ENCODE peak calls at places on chromosomes 4 and X, in four cellular contexts. Y is GM12891, E is K562, D is GM12878. X is an unnamed sample.

GRCh38 chrX:56728321-56728720 is 722 bp upstream of the NBDY start:
- DNase-seq in E (no peak), D (no peak), Y (no peak), X (no peak)

GRCh38 chr4:100981447-100982204 is 365.7 kb downstream of the PPP3CA start:
- DNase-seq in D (no peak), E (no peak), Y (no peak), X (peak)

GRCh38 chrX:135740683-135741149 is 27.3 kb downstream of the CT45A3 start:
- DNase-seq in Y (no peak), E (peak), D (no peak), X (peak)

GRCh38 chr4:56102581-56102980 is 153.8 kb downstream of the CEP135 start:
- DNase-seq in E (no peak), D (no peak), Y (no peak), X (no peak)

GRCh38 chr4:122783301-122784215 is 43.1 kb upstream of the FGF2 start:
- DNase-seq in Y (no peak), D (no peak), E (no peak), X (no peak)

GRCh38 chr4:5409237-5409636 is 299.1 kb downstream of the EVC2 start:
- DNase-seq in Y (no peak), E (no peak), D (no peak), X (no peak)

GRCh38 chrX:38116706-38117105 is 104.0 kb downstream of the SRPX start:
- DNase-seq in Y (no peak), D (no peak), E (no peak), X (no peak)

GRCh38 chrX:151000901-151001301 is 17.8 kb downstream of the HMGB3 start:
- DNase-seq in D (no peak), Y (no peak), E (no peak), X (no peak)

GRCh38 chrX:77788050-77788449 is 2.0 kb upstream of the ATRX start:
- DNase-seq in E (peak), D (no peak), Y (no peak), X (no peak)

DNA sequence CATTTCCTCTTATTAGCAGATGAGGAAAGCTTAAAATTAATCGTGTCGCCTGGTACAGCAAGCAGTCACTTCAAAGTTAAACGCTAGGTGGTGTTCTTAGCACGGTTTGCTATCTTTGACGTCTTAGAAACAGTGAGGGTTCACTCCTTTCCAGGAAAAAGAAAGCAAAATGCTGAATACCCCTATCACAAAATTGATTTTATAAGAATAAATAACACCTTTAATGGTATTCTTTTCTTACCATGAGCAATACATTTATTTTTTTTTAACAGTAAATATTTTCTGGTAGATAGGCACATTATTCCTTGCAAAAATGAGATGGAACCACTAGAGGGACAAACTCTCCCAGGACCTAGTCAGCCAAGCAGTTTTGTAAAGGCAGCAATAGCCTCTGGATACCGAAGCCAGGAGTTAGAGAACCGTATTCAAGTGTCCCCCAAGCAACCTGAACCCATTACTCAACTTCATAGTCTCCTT is 153.9 kb downstream of the KDR start:
- DNase-seq in E (peak), D (no peak), Y (no peak), X (peak)
- TF ChIP-seq SPI1 in E (no peak), D (no peak), Y (peak), X (peak)

DNA sequence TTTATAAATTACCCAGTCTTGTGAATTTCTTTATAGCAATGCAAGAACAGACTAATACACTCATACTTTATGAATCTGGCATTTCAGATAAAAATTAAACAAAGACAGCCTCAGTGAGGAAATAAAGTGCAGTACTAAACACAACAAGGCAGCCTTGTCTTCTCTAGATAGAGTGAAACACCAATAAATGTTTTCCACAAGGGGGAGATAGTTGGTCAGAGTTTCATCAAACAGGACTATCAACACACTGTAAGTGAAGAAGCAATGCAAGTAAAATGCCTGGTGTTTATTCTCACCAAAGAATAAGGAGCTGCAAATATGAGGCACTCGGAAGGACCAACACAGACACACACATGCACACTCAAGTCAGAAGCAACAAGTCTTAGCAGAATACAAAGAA is 62.8 kb downstream of the FAM9B start:
- DNase-seq in E (peak), D (no peak), Y (no peak), X (no peak)
- TF ChIP-seq SPI1 in E (no peak), D (no peak), Y (no peak), X (no peak)

GRCh38 chr4:140851032-140851636 is 94.9 kb upstream of the TBC1D9 start:
- DNase-seq in Y (peak), D (peak), E (peak), X (peak)
- TF ChIP-seq SPI1 in Y (no peak), D (no peak), E (no peak), X (no peak)

GRCh38 chr4:107034091-107034698 is 1.9 kb downstream of the DKK2 start:
- DNase-seq in D (no peak), E (no peak), Y (no peak), X (no peak)
- TF ChIP-seq SPI1 in D (no peak), E (no peak), Y (no peak), X (no peak)

GRCh38 chr4:8592366-8593267 is at the start of gene CPZ:
- DNase-seq in D (no peak), Y (no peak), E (peak), X (no peak)
- TF ChIP-seq SPI1 in D (no peak), Y (no peak), E (no peak), X (no peak)

GRCh38 chr4:165383757-165384156 is 4.9 kb downstream of the CPE start:
- DNase-seq in E (no peak), D (no peak), Y (no peak), X (no peak)
- TF ChIP-seq SPI1 in E (no peak), D (no peak), Y (no peak), X (no peak)

DNA sequence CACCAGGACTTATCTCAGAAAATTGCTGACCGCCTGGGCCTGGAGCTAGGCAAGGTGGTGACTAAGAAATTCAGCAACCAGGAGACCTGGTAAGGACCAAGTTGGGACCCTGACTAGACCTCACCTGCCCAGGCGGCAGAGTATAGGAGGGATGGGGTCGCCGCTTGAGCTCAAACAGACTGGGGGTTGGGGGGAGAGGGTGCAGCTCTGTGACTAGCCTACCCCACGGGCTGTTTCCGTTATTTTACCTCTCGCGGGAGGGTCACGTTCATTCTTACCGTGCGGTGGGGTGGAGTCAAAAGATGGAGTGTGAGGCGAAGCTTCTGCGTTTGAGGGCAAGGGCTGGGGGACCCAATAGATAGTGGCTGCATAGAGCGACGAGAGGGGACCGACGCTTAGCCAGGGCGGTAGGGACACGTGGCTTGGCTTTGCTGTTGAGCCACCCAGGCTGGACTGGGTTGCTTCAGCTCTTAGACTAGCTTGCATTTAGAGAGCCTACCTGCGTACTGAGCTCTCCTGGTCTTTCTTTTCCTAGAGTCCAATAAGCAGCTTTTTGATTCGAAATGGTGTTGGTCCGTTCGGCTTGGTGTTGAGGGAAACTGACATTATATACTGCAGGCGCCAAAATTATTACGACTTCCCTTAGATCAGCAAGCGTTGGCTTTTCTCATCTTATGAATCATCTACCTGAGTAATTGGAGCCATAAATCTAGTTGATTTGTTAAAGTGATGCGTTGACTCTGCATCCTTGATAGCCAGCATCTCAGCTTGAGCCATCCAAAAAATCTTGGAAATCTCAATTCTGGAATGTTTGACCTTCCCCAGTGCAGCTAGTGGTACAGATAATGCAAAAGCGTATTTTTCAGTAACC is 587 bp downstream of the PRPS1 start:
- DNase-seq in Y (peak), E (peak), D (no peak), X (peak)
- TF ChIP-seq SPI1 in Y (no peak), E (no peak), D (no peak), X (no peak)

GRCh38 chrX:68254738-68255645 is 178.3 kb downstream of the OPHN1 start:
- DNase-seq in Y (no peak), D (no peak), E (no peak), X (no peak)
- TF ChIP-seq SPI1 in Y (no peak), D (no peak), E (no peak), X (no peak)

GRCh38 chrX:9533611-9534010 is 68.8 kb downstream of the TBL1X start:
- DNase-seq in E (no peak), Y (no peak), D (no peak), X (no peak)
- TF ChIP-seq SPI1 in E (no peak), Y (no peak), D (no peak), X (no peak)